ENCODE peak calls at places on chromosome 20, in four cellular contexts. T is GM12878, O is HepG2, C is K562. G is an unnamed sample.

GRCh38 chr20:16111132-16111852 is 462.0 kb downstream of the KIF16B start:
- DNase-seq in T (no peak), O (no peak), C (no peak), G (no peak)

GRCh38 chr20:20413801-20414200 is 45.9 kb downstream of the INSM1 start:
- DNase-seq in T (no peak), O (no peak), C (no peak), G (no peak)

GRCh38 chr20:44746367-44747165 is 901 bp downstream of the KCNK15 start:
- DNase-seq in T (no peak), O (no peak), C (no peak), G (peak; percentile 52)

GRCh38 chr20:58701431-58702160 is 9.0 kb downstream of the NPEPL1 start:
- DNase-seq in T (no peak), O (no peak), C (no peak), G (no peak)

GRCh38 chr20:2900845-2901592 is 27.7 kb downstream of the PTPRA start:
- DNase-seq in T (peak; percentile 24), O (no peak), C (no peak), G (no peak)

GRCh38 chr20:62126141-62126540 is 3.9 kb downstream of the LSM14B start:
- DNase-seq in T (no peak), O (no peak), C (no peak), G (no peak)

GRCh38 chr20:11716239-11716944 is 201.3 kb upstream of the BTBD3 start:
- DNase-seq in T (no peak), O (peak; percentile 62), C (no peak), G (peak; percentile 89)

GRCh38 chr20:24833592-24833991 is 115.5 kb upstream of the CST7 start:
- DNase-seq in T (no peak), O (no peak), C (no peak), G (no peak)

GRCh38 chr20:4730782-4731181 is 9.1 kb downstream of the PRND start:
- DNase-seq in T (no peak), O (peak; percentile 50), C (no peak), G (peak; percentile 59)

GRCh38 chr20:32672982-32673727 is 586 bp downstream of the C20orf203 start:
- DNase-seq in T (no peak), O (no peak), C (peak; percentile 38), G (peak; percentile 71)
- TF ChIP-seq REST in T (no peak), O (no peak), C (no peak), G (no peak)

GRCh38 chr20:37294262-37294981 is 5.0 kb downstream of the MANBAL start:
- DNase-seq in T (no peak), O (no peak), C (no peak), G (no peak)
- TF ChIP-seq CREB1 in T (no peak), O (no peak), C (no peak), G (no peak)

GRCh38 chr20:6704132-6704861 is 63.2 kb upstream of the BMP2 start:
- DNase-seq in T (no peak), O (peak; percentile 85), C (no peak), G (no peak)
- TF ChIP-seq REST in T (no peak), O (no peak), C (no peak), G (no peak)

DNA sequence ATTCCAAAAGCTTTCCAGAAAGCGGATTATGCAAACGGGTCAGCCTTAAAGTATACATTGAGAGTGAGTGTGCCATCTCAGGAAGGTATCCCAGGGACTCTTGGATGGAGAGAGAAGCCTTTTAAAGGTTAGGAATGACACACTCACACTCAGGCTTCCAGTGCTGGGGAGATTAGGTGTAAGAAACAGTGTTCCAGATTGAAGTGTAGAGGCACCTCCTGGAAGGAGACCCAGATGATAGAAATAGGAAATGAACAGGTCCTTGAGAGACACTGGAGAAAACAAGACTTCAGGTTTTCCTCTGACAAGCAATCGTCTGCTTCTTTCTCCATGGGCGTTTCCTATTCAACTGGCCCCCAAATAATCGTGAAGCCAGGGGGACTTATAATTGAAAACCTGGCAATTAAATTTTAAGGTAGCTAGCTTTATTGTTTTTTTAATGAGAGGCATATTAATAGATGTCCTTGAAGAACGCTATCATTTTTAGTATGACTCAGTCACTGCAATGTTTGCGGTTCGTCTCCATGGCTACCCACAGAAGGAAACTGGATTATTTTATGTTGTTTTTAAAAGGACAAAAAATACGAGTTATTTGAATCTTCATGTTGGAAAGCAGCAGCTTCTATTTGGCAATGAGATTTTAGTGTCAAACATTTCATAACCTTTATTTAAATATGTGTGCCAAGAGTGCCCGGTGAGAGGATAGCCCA is 85.3 kb downstream of the TRMT6 start:
- DNase-seq in T (no peak), O (no peak), C (no peak), G (no peak)
- TF ChIP-seq CREB1 in T (no peak), O (no peak), C (no peak), G (no peak)